ENCODE peak calls at places on chromosome X, in ten cellular contexts. D is ovary; C is CD4-positive, alpha-beta memory T cell; S is endodermal cell; B is left lung; A is mucosa of descending colon; U is PC-9; Y is fibroblast of lung; W is suprapubic skin; T is heart right ventricle. E is an unnamed sample.

GRCh38 chrX:150984164-150984824 is 1.2 kb downstream of the HMGB3 start:
- DNase-seq in D (no peak), C (peak; percentile 11), S (no peak), B (no peak), A (peak; percentile 12), U (peak; percentile 14), Y (no peak), W (no peak), T (no peak), E (no peak)

GRCh38 chrX:10617964-10618342 is 2.4 kb downstream of the MID1 start:
- DNase-seq in D (no peak), C (no peak), S (no peak), B (no peak), A (peak; percentile 35), U (peak; percentile 58), Y (peak; percentile 66), W (no peak), T (no peak), E (no peak)

GRCh38 chrX:133658244-133658911 is 243.1 kb upstream of the GPC4 start:
- DNase-seq in D (no peak), C (no peak), S (no peak), B (no peak), A (no peak), U (no peak), Y (no peak), W (no peak), T (no peak), E (no peak)

GRCh38 chrX:154412468-154412867 is 1.1 kb downstream of the TAFAZZIN start:
- DNase-seq in D (no peak), C (peak; percentile 36), S (no peak), B (no peak), A (no peak), U (no peak), Y (no peak), W (no peak), T (peak; percentile 24), E (peak; percentile 56)

GRCh38 chrX:11770320-11770719 is 12.3 kb downstream of the MSL3 start:
- DNase-seq in D (no peak), C (peak; percentile 69), S (peak; percentile 63), B (peak; percentile 46), A (peak; percentile 23), U (peak; percentile 18), Y (peak; percentile 40), W (no peak), T (no peak), E (peak; percentile 43)

GRCh38 chrX:132821974-132822633 is 136.3 kb downstream of the HS6ST2 start:
- DNase-seq in D (peak; percentile 24), C (no peak), S (no peak), B (no peak), A (peak; percentile 30), U (no peak), Y (no peak), W (no peak), T (no peak), E (no peak)

GRCh38 chrX:20267599-20267923 is 852 bp upstream of the RPS6KA3 start:
- DNase-seq in D (no peak), C (no peak), S (no peak), B (no peak), A (no peak), U (no peak), Y (no peak), W (no peak), T (no peak), E (no peak)

GRCh38 chrX:100680756-100681155 is 36.8 kb downstream of the SRPX2 start:
- DNase-seq in D (no peak), C (no peak), S (no peak), B (no peak), A (no peak), U (no peak), Y (no peak), W (no peak), T (no peak), E (no peak)

GRCh38 chrX:10001496-10001895 is 34.3 kb downstream of the CLDN34 start:
- DNase-seq in D (no peak), C (no peak), S (no peak), B (no peak), A (no peak), U (no peak), Y (peak; percentile 73), W (no peak), T (no peak), E (no peak)

GRCh38 chrX:130874751-130875150 is 28.3 kb downstream of the ENOX2 start:
- DNase-seq in D (no peak), C (no peak), S (no peak), B (no peak), A (no peak), U (no peak), Y (peak; percentile 61), W (no peak), T (no peak), E (no peak)

GRCh38 chrX:97367149-97367548 is 483.4 kb downstream of the RPA4 start:
- DNase-seq in D (no peak), C (no peak), S (no peak), B (no peak), A (no peak), U (no peak), Y (peak; percentile 42), W (no peak), T (no peak), E (no peak)

GRCh38 chrX:108312011-108312410 is 126.2 kb downstream of the COL4A6 start:
- DNase-seq in D (no peak), C (no peak), S (no peak), B (no peak), A (no peak), U (no peak), Y (peak; percentile 53), W (no peak), T (no peak), E (no peak)

GRCh38 chrX:13938766-13939530 is 90.7 kb downstream of the GEMIN8 start:
- DNase-seq in D (no peak), C (no peak), S (peak; percentile 60), B (no peak), A (no peak), U (no peak), Y (no peak), W (no peak), T (no peak), E (no peak)
- H3K4me3 ChIP-seq in D (peak overlapping the region; percentile 26), C (no peak overlapping the region), S (peak overlapping the region; percentile 62), B (peak overlapping the region; percentile 45), A (no peak overlapping the region), U (no peak overlapping the region), Y (peak overlapping the region; percentile 37), W (peak overlapping the region; percentile 63), T (peak overlapping the region; percentile 56), E (peak overlapping the region; percentile 58)

GRCh38 chrX:69564665-69565064 is 51.2 kb upstream of the EDA start:
- DNase-seq in D (no peak), C (no peak), S (no peak), B (no peak), A (no peak), U (no peak), Y (no peak), W (no peak), T (no peak), E (no peak)

GRCh38 chrX:69562904-69563568 is 52.9 kb upstream of the EDA start:
- DNase-seq in D (no peak), C (no peak), S (no peak), B (no peak), A (no peak), U (no peak), Y (no peak), W (no peak), T (no peak), E (no peak)

GRCh38 chrX:69568828-69569227 is 47.1 kb upstream of the EDA start:
- DNase-seq in D (no peak), C (no peak), S (no peak), B (no peak), A (no peak), U (no peak), Y (no peak), W (no peak), T (no peak), E (no peak)

DNA sequence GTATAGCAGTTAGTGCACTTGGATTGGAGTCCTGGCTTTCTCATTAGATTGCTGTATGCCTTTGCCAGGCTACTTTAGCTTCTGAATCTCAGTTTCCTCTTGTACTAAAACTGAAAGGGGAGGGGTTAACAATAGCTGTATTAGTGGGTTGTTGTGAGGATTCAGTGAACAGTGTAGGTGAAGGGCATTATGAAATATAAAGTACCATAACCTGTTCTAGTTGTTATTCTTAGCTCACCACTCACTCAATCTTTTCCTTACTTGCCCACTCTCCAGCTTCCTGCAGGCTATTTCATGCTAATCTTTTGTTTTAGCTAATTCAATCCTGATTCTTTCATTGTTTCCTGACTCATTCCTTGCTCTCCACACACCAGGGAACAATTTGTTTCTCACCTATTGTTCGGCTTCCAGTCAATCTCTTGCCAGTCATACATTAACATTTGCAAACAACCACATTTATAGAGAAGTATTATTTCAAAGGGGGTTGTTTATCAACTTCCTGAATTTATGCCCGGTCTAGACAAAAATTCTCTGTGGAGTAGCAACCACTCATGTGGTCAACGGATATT is 50.6 kb upstream of the EDA start:
- DNase-seq in D (no peak), C (no peak), S (no peak), B (no peak), A (no peak), U (no peak), Y (no peak), W (no peak), T (no peak), E (no peak)
- H3K9me3 ChIP-seq in D (no peaks in the 10 kb centered on the region), C (no peaks in the 10 kb centered on the region), S (peaks cover 15% of the 10 kb centered on the region), B (no peaks in the 10 kb centered on the region), A (no peaks in the 10 kb centered on the region), U (no peaks in the 10 kb centered on the region), Y (no peaks in the 10 kb centered on the region), W (no peaks in the 10 kb centered on the region), T (no peaks in the 10 kb centered on the region), E (no peaks in the 10 kb centered on the region)

DNA sequence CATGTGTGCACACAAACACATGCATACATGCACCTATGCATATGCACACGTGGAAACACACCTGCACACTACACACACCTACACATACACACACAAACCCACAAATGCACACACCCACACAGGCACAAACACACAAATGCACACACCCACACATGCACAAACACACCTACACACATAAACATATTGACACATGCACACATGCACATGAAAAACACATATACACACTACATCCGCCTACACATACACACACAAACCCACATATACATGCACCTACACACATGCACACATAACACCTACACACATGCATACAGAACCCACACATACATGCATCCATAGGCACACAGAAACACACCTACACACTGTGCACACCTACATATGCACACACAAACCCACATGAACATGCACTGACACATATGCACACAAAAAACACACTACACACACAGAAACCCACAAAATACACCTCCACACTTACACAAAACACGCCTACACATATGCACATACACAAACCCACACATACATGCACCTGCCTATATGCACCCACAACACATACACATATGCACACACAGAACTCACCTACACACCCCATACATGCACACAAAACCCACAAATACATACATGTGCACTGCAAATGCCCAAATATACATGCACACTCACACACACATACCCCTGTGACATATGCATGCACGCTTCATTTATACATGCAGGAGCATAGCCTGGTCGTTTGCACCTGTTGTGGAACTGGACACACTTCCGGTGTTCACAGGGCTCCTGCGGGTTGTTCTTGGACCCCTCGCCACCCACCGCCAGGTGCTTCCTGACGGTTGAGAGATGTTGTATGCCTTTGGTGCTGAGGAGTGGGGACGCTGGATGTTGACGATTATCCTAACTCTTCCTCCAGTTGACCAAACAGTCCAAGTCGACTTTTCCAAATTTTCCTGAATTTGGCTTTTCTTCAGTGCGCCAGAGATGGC is 22.1 kb downstream of the CD99 start:
- DNase-seq in D (no peak), C (no peak), S (no peak), B (no peak), A (no peak), U (no peak), Y (no peak), W (no peak), T (no peak), E (no peak)
- H3K4me1 ChIP-seq in D (peaks cover 18% of the 10 kb centered on the region), C (peaks cover 53% of the 10 kb centered on the region), S (peaks cover 14% of the 10 kb centered on the region), B (peaks cover 37% of the 10 kb centered on the region), A (peaks cover 14% of the 10 kb centered on the region), U (peaks cover 29% of the 10 kb centered on the region), Y (peaks cover 14% of the 10 kb centered on the region), W (peaks cover 36% of the 10 kb centered on the region), T (peaks cover 39% of the 10 kb centered on the region), E (peaks cover 28% of the 10 kb centered on the region)

GRCh38 chrX:42615161-42615563 is 162.8 kb downstream of the PPP1R2C start:
- DNase-seq in D (no peak), C (no peak), S (peak; percentile 85), B (no peak), A (peak; percentile 78), U (no peak), Y (no peak), W (no peak), T (no peak), E (no peak)
- H3K4me3 ChIP-seq in D (no peak overlapping the region), C (no peak overlapping the region), S (peak overlapping the region; percentile 76), B (no peak overlapping the region), A (no peak overlapping the region), U (no peak overlapping the region), Y (no peak overlapping the region), W (no peak overlapping the region), T (no peak overlapping the region), E (no peak overlapping the region)

E was measured in lower lobe of right lung.